ENCODE peak calls at places on chromosomes 12 and 14, in five cellular contexts. B, N, X, K and V are unnamed samples.

GRCh38 chr14:23402296-23403138 is 5.6 kb downstream of the MYH6 start:
- DNase-seq in B (no peak), N (peak), X (no peak), K (no peak), V (no peak)

GRCh38 chr12:127191124-127191523 is 1075.8 kb upstream of the TMEM132C start:
- DNase-seq in B (no peak), N (no peak), X (no peak), K (peak), V (no peak)

GRCh38 chr12:82746668-82747067 is 60.0 kb downstream of the TMTC2 start:
- DNase-seq in B (no peak), N (no peak), X (no peak), K (no peak), V (no peak)

GRCh38 chr14:86221755-86222154 is 691.8 kb downstream of the FLRT2 start:
- DNase-seq in B (no peak), N (no peak), X (no peak), K (peak), V (no peak)

GRCh38 chr12:17618831-17619230 is 471.2 kb downstream of the RERGL start:
- DNase-seq in B (no peak), N (no peak), X (no peak), K (no peak), V (no peak)

GRCh38 chr12:95997276-95997675 is 1.1 kb upstream of the HAL start:
- DNase-seq in B (no peak), N (no peak), X (no peak), K (no peak), V (no peak)

GRCh38 chr12:105317942-105318614 is 12.4 kb upstream of the C12orf75 start:
- DNase-seq in B (no peak), N (no peak), X (no peak), K (no peak), V (no peak)

GRCh38 chr14:104205781-104206180 is 67.4 kb downstream of the KIF26A start:
- DNase-seq in B (no peak), N (no peak), X (no peak), K (no peak), V (no peak)

GRCh38 chr14:75442166-75442565 is 14.3 kb downstream of the JDP2 start:
- DNase-seq in B (no peak), N (no peak), X (no peak), K (no peak), V (no peak)

GRCh38 chr14:70317969-70318634 is 41.4 kb downstream of the COX16 start:
- DNase-seq in B (peak), N (peak), X (no peak), K (peak), V (no peak)

GRCh38 chr12:24861751-24862575 is 86.9 kb downstream of the BCAT1 start:
- DNase-seq in B (peak), N (no peak), X (no peak), K (peak), V (no peak)

GRCh38 chr14:75454963-75455546 is 27.2 kb downstream of the JDP2 start:
- DNase-seq in B (peak), N (peak), X (peak), K (peak), V (no peak)

GRCh38 chr12:31574803-31575573 is 15.9 kb downstream of the DENND5B start:
- DNase-seq in B (no peak), N (no peak), X (no peak), K (peak), V (no peak)

GRCh38 chr12:31567029-31567428 is 23.9 kb downstream of the DENND5B start:
- DNase-seq in B (no peak), N (no peak), X (no peak), K (no peak), V (no peak)

GRCh38 chr12:31572900-31573299 is 18.0 kb downstream of the DENND5B start:
- DNase-seq in B (no peak), N (no peak), X (no peak), K (no peak), V (no peak)

GRCh38 chr12:31568498-31568897 is 22.4 kb downstream of the DENND5B start:
- DNase-seq in B (no peak), N (no peak), X (no peak), K (no peak), V (no peak)

DNA sequence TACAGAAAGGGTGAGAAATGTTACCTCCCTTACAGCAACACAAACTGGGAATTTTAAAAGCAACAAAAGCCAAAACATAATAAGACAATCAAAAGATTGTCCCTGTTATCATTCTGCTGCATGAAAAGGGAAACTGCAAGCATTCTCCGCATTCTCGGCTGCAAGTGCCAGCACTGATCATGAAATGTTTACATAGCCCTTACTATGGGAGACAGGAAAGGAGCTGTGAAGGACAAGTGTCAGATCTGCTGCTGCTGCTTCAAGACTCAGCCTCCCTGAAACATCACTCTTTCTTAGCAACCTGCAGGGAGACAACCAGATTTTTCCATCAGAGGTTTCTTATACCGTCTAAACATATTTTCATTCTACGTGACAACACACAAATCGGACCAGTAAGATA is 20.1 kb downstream of the DENND5B start:
- DNase-seq in B (peak), N (peak), X (no peak), K (peak), V (no peak)
- H3K4me3 ChIP-seq in B (no peak), N (peak), X (no peak), K (peak), V (no peak)

GRCh38 chr12:49672351-49673181 is 34.6 kb downstream of the FMNL3 start:
- DNase-seq in B (no peak), N (no peak), X (peak), K (no peak), V (no peak)
- H3K4me3 ChIP-seq in B (no peak), N (no peak), X (no peak), K (no peak), V (peak)

DNA sequence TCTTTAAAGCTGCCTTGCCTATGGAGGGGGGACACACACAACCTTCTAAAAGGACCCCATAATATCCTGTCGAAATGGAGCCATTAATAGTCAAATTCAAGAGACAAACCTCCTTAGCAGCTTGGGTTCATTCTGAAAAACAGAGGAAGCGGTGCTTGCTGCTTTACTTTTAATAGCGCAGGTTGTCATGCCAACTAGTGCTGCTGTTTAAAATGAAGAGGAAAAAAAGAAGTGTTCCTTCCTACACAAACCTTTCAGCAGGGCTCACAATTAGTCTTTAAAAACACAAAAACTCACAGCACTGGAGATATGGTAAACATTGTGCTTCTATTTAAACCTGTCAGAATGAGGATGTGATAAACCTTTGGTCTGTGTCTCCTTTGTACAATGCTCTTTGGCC is 144.8 kb downstream of the TTC7B start:
- DNase-seq in B (no peak), N (no peak), X (no peak), K (no peak), V (no peak)
- H3K4me3 ChIP-seq in B (no peak), N (no peak), X (no peak), K (no peak), V (no peak)

DNA sequence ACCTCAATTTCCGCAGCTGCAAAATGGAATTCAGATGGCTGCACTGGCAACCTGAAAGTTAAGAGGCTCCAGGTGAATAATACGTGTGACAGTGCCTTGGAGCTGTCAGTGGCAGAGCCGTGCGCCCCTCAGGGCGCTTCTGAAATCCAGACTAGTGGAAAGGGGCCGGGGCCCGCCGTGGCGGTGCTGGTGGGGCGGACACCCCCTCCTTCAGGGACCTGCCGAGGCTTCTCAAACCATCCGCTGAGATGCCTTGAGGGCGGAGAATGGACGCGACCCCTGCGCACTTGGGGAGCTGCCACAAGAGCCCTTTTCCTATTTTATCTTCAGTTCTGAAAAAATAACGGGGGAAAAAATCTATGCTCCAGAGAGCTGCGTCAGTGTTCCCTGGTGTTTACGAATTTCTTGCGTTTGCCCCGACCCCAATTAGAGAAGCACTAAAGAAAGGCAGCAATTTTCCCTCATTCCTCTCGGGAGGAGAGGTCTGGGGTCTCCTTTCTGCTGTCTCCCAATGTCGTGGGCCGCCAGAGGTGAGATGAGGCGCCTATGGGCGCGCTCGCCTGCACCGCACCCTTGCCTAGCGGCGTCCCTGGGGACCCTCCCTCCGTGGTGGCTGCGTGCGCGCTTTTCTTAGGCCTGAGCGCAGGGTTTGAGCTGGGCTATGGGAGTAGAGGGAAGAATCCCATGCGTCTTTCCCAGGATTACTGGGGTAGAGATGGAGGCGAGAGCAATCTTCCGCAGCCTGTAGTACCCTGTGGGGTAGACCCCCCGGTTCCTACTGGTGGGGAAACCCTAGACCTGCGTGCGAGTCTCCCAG is 2.2 kb downstream of the NOS1 start:
- DNase-seq in B (no peak), N (no peak), X (no peak), K (no peak), V (no peak)
- H3K4me3 ChIP-seq in B (no peak), N (no peak), X (no peak), K (no peak), V (no peak)

DNA sequence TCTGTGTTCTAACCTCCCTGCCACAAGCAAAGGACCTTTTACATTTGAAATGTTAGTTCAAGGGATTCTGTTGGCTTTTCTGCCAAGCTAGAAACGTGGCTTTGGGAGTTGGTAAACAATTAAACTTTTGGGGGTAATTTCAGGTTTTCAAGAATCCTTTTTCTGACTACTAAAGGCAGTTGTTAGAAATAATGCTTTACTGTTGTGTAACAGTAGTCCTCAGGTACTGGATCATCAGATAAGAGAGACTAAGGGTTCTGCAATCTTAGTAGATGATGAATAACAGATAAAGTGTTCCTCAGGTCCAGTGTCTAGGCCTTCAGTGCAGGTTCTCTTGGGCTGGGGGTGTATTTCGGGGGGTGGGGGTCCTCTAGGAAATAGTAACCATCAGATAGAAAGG is 192.3 kb downstream of the SYNE2 start:
- DNase-seq in B (no peak), N (no peak), X (no peak), K (no peak), V (no peak)
- H3K4me3 ChIP-seq in B (no peak), N (no peak), X (no peak), K (no peak), V (no peak)

GRCh38 chr12:102522768-102523167 is 42.4 kb upstream of the IGF1 start:
- DNase-seq in B (no peak), N (no peak), X (no peak), K (no peak), V (no peak)
- H3K4me3 ChIP-seq in B (no peak), N (no peak), X (no peak), K (no peak), V (no peak)

DNA sequence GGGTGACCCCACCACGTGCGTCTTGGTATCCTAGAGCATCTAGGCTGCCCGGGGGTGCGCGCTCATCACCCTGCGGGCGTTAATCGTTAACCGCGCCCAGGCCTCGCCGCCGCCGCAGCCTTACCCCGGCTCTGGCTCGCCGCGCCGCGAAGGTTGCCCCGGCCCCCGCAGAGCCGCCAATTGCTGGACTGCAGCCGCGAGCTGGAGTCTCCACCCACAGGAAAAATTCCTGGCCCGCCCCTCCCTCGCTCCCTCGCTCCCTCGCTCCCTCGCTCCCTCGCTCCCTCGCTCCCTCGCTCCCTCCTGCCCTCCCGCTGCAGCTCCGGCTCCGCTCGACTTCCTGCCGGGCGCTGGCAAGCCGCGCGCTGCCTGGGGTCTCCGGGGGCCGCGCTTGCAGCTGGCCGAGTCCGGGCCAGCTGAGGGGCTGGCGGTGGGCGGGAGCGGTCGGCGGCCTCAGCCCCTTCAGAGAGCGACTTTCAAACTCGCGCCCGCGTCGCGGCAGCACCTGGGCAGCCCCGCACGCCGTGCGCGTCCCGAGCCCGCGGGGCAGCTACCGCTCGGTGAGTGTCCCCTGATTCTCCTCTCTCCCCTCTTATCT is at the start of gene PLEKHG3:
- DNase-seq in B (peak), N (peak), X (peak), K (peak), V (no peak)
- H3K4me3 ChIP-seq in B (peak), N (peak), X (peak), K (peak), V (peak)

GRCh38 chr12:94678396-94678795 is 28.0 kb upstream of the TMCC3 start:
- DNase-seq in B (no peak), N (no peak), X (no peak), K (no peak), V (no peak)
- H3K4me3 ChIP-seq in B (no peak), N (no peak), X (no peak), K (no peak), V (no peak)

GRCh38 chr12:89355243-89356068 is 3.2 kb upstream of the DUSP6 start:
- DNase-seq in B (no peak), N (no peak), X (no peak), K (no peak), V (no peak)

GRCh38 chr12:89353823-89354629 is 1.7 kb upstream of the DUSP6 start:
- DNase-seq in B (peak), N (peak), X (peak), K (peak), V (no peak)

GRCh38 chr12:89354630-89354931 is 2.3 kb upstream of the DUSP6 start:
- DNase-seq in B (no peak), N (peak), X (no peak), K (peak), V (no peak)

GRCh38 chr12:89357297-89357730 is 5.0 kb upstream of the DUSP6 start:
- DNase-seq in B (no peak), N (peak), X (no peak), K (no peak), V (no peak)

DNA sequence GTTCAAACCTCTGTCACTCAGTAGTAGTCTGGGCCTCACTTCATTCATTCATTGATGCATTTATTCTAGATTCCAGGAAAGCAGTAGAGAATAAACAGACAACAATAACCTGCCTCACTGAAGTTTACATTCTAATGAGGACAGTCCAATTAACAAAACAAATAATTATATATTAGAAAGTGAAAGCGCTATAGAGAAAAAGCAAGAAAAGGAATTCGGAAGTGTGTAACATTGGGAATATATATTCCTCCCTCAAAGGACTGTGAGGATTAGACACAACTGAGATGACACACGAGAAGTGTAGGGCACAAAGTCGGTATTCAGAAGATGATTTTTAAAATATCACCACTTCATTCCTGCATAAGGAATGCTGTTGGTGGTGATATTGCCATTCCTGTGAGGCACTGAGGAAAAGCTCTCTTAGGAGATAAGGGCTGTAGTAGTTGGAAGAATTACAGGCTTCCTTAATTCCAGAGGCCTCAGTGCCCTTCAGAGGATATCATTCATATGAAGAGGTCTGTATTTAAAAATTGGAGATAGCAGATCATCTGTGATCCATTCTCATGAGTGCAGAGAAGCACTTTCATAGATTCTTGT is 3.9 kb upstream of the DUSP6 start:
- DNase-seq in B (no peak), N (peak), X (no peak), K (no peak), V (no peak)
- H3K4me3 ChIP-seq in B (no peak), N (peak), X (no peak), K (no peak), V (no peak)

GRCh38 chr14:100065942-100066574 is 836 bp downstream of the EVL start:
- DNase-seq in B (no peak), N (peak), X (no peak), K (no peak), V (no peak)
- H3K4me3 ChIP-seq in B (no peak), N (no peak), X (no peak), K (no peak), V (peak)